ENCODE peak calls at places on chromosomes 3 and 15, in nine cellular contexts. Y is GF-D8; B is psoas muscle; C is KG1; R is nephron progenitor cell; J is stimulated activated CD8-positive, alpha-beta memory T cell treated with anti-CD3 and anti-CD28 coated beads, Interleukin-12 subunit alpha, Interleukin-12 subunit beta, amount 100 ng/mL, for 4 hours; I is non-pigmented ciliary epithelial cell; M is activated effector memory CD4-positive, alpha-beta T cell treated with anti-CD3 and anti-CD28 coated beads, Interleukin-2, amount 50 U/mL, for 16 hours; L is HS-5. E is an unnamed sample.

GRCh38 chr15:60660290-60661051 is 181.5 kb upstream of the ICE2 start:
- DNase-seq in R (no peak), J (no peak), B (no peak), L (peak), Y (no peak), M (no peak), C (no peak), I (peak), E (no peak)

GRCh38 chr15:44194397-44195150 is 497 bp downstream of the FRMD5 start:
- DNase-seq in R (no peak), J (peak), L (peak), C (no peak), I (peak), M (peak), Y (no peak), B (peak), E (peak)

GRCh38 chr3:1600206-1600605 is 498.5 kb upstream of the CNTN4 start:
- DNase-seq in R (no peak), B (no peak), I (no peak), J (no peak), Y (no peak), M (no peak), L (no peak), C (no peak), E (no peak)

GRCh38 chr3:94307588-94307987 is 244.7 kb downstream of the NSUN3 start:
- DNase-seq in J (no peak), R (no peak), Y (no peak), L (no peak), B (no peak), I (no peak), M (no peak), C (no peak), E (no peak)

GRCh38 chr15:25514522-25514921 is 75.7 kb upstream of the UBE3A start:
- DNase-seq in L (no peak), M (no peak), J (no peak), Y (no peak), I (no peak), C (no peak), R (no peak), B (no peak), E (no peak)

GRCh38 chr3:192409838-192410683 is 317.3 kb downstream of the FGF12 start:
- DNase-seq in C (no peak), L (no peak), Y (no peak), I (no peak), R (peak), B (no peak), M (no peak), J (no peak), E (no peak)

GRCh38 chr3:3800076-3800448 is 831 bp downstream of the LRRN1 start:
- DNase-seq in C (no peak), M (no peak), B (peak), I (no peak), R (peak), Y (no peak), L (no peak), J (no peak), E (peak)

GRCh38 chr15:27328616-27329015 is 357.6 kb downstream of the GABRG3 start:
- DNase-seq in J (no peak), M (no peak), R (no peak), Y (no peak), I (no peak), C (no peak), B (no peak), L (no peak), E (no peak)

GRCh38 chr15:82122754-82123400 is 77.1 kb upstream of the MEX3B start:
- DNase-seq in Y (no peak), R (no peak), C (no peak), I (peak), L (peak), M (no peak), B (peak), J (no peak), E (peak)

GRCh38 chr3:120908030-120908802 is at the start of gene STXBP5L:
- DNase-seq in L (peak), Y (no peak), J (peak), R (peak), I (peak), M (peak), C (peak), B (peak), E (peak)

GRCh38 chr3:52752045-52752660 is 18.6 kb downstream of the NEK4 start:
- DNase-seq in Y (no peak), I (no peak), L (no peak), B (no peak), M (no peak), C (no peak), J (no peak), R (no peak), E (no peak)

GRCh38 chr15:30816430-30816829 is 87.3 kb upstream of the FAN1 start:
- DNase-seq in I (no peak), M (no peak), B (no peak), L (no peak), R (no peak), J (no peak), C (no peak), Y (no peak), E (no peak)

GRCh38 chr3:132399054-132399929 is 18.0 kb upstream of the DNAJC13 start:
- DNase-seq in C (no peak), Y (no peak), M (no peak), R (peak), J (no peak), L (peak), I (no peak), B (no peak), E (peak)

GRCh38 chr3:40800343-40800742 is 275.6 kb downstream of the ZNF621 start:
- DNase-seq in B (peak), Y (no peak), R (no peak), J (no peak), M (no peak), L (peak), I (peak), C (no peak), E (peak)

GRCh38 chr15:86570738-86571137 is 491.1 kb downstream of the AGBL1 start:
- DNase-seq in L (no peak), I (no peak), B (no peak), J (no peak), C (no peak), Y (no peak), M (no peak), R (no peak), E (no peak)

GRCh38 chr3:42491876-42492507 is 10.5 kb upstream of the VIPR1 start:
- DNase-seq in B (no peak), M (peak), R (no peak), L (no peak), I (no peak), J (no peak), Y (no peak), C (no peak), E (no peak)

GRCh38 chr3:151282921-151283320 is 4.6 kb upstream of the P2RY14 start:
- DNase-seq in B (no peak), Y (peak), R (no peak), J (no peak), C (no peak), I (no peak), M (no peak), L (peak), E (peak)

GRCh38 chr3:62361824-62362223 is 11.5 kb downstream of the FEZF2 start:
- DNase-seq in I (no peak), L (no peak), Y (no peak), R (no peak), C (no peak), J (no peak), M (no peak), B (no peak), E (no peak)

GRCh38 chr15:97316362-97316761 is 644.1 kb upstream of the ARRDC4 start:
- DNase-seq in L (no peak), B (no peak), J (no peak), Y (no peak), R (no peak), M (no peak), I (no peak), C (no peak), E (no peak)

GRCh38 chr15:85667491-85668424 is 127.0 kb downstream of the KLHL25 start:
- DNase-seq in R (no peak), L (peak), B (no peak), I (peak), J (peak), M (peak), C (no peak), Y (peak), E (peak)

GRCh38 chr3:170768334-170768801 is 101.6 kb downstream of the RPL22L1 start:
- DNase-seq in L (no peak), Y (no peak), I (no peak), C (no peak), M (no peak), R (no peak), J (no peak), B (no peak), E (no peak)

GRCh38 chr3:111913163-111913763 is 54.2 kb downstream of the PHLDB2 start:
- DNase-seq in C (no peak), R (no peak), B (no peak), I (no peak), Y (no peak), J (no peak), M (no peak), L (no peak), E (no peak)

GRCh38 chr3:195900426-195901355 is 7.7 kb downstream of the TNK2 start:
- DNase-seq in C (no peak), I (no peak), R (no peak), L (no peak), J (no peak), B (peak), Y (peak), M (peak), E (no peak)

GRCh38 chr3:142604940-142605339 is 8.7 kb downstream of the PLS1 start:
- DNase-seq in Y (no peak), C (no peak), I (no peak), L (no peak), R (no peak), J (no peak), B (no peak), M (no peak), E (peak)

GRCh38 chr3:44001072-44001471 is 240.6 kb upstream of the TOPAZ1 start:
- DNase-seq in L (no peak), C (no peak), I (no peak), J (no peak), M (no peak), Y (no peak), R (no peak), B (no peak), E (no peak)

GRCh38 chr3:188978772-188979171 is 193.0 kb upstream of the TPRG1 start:
- DNase-seq in L (no peak), M (no peak), I (no peak), B (no peak), C (no peak), R (no peak), J (no peak), Y (no peak), E (no peak)

GRCh38 chr15:45481151-45481550 is 41.4 kb downstream of the SLC30A4 start:
- DNase-seq in B (no peak), Y (no peak), C (no peak), J (no peak), L (no peak), I (no peak), R (no peak), M (no peak), E (no peak)

GRCh38 chr15:71435552-71435951 is 320.3 kb downstream of the THSD4 start:
- DNase-seq in Y (no peak), J (no peak), M (no peak), L (no peak), B (no peak), C (no peak), R (no peak), I (no peak), E (no peak)

GRCh38 chr15:73932381-73933191 is 6.3 kb downstream of the LOXL1 start:
- DNase-seq in I (no peak), C (no peak), J (no peak), L (no peak), R (no peak), M (no peak), B (no peak), Y (no peak), E (no peak)

GRCh38 chr15:45641374-45641778 is 6.5 kb downstream of the SQOR start:
- DNase-seq in L (peak), B (no peak), J (no peak), Y (peak), R (no peak), C (no peak), I (no peak), M (no peak), E (peak)

GRCh38 chr15:65902373-65902772 is 33.1 kb downstream of the RAB11A start:
- DNase-seq in B (no peak), L (no peak), M (no peak), R (no peak), Y (peak), C (peak), J (no peak), I (no peak), E (peak)

GRCh38 chr3:13890377-13891016 is 10.6 kb upstream of the WNT7A start:
- DNase-seq in M (peak), C (no peak), R (no peak), Y (no peak), L (no peak), B (peak), I (no peak), J (no peak), E (no peak)

GRCh38 chr3:2334921-2335320 is 236.3 kb downstream of the CNTN4 start:
- DNase-seq in Y (no peak), M (no peak), I (no peak), C (no peak), R (no peak), B (no peak), L (no peak), J (no peak), E (no peak)

E was measured in small intestine.